ENCODE peak calls at places on chromosomes 13 and 19, in nine cellular contexts. P is activated T-cell treated with anti-CD3 and anti-CD28 coated beads, Interleukin-2, amount 50 U/mL, for 72 hours; U is stimulated activated CD4-positive, alpha-beta T cell treated with anti-CD3 and anti-CD28 coated beads, Interleukin-15, amount 100 ng/mL, for 1 hour; V is heart left ventricle; R is colonic mucosa; K is activated effector memory CD4-positive, alpha-beta T cell treated with Interleukin-2 at 50 U/mL for 16 hours; A is stimulated activated CD8-positive, alpha-beta memory T cell treated with anti-CD3 and anti-CD28 coated beads, Interleukin-12 subunit alpha, Interleukin-12 subunit beta, amount 100 ng/mL, for 1 hour; F is left ventricle myocardium inferior; Y is HFFc6. O is an unnamed sample.

GRCh38 chr13:70579941-70580340 is 471.7 kb upstream of the KLHL1 start:
- DNase-seq in A (no peak), R (no peak), Y (no peak), V (no peak), F (no peak), U (no peak), P (no peak), K (no peak), O (no peak)

GRCh38 chr13:35014606-35015005 is 72.5 kb downstream of the NBEA start:
- DNase-seq in Y (no peak), V (no peak), K (no peak), F (no peak), A (no peak), R (no peak), U (no peak), P (no peak), O (no peak)

GRCh38 chr19:39941151-39941550 is 6.7 kb upstream of the FCGBP start:
- DNase-seq in F (no peak), V (no peak), P (no peak), Y (no peak), R (no peak), U (no peak), K (no peak), A (no peak), O (no peak)

GRCh38 chr19:58395220-58395978 is at the start of gene RNF225:
- DNase-seq in A (no peak), P (no peak), R (peak), U (no peak), F (no peak), V (no peak), K (no peak), Y (no peak), O (no peak)

GRCh38 chr19:17951151-17952040 is 15.5 kb upstream of the KCNN1 start:
- DNase-seq in U (no peak), K (no peak), V (no peak), R (no peak), Y (no peak), A (no peak), F (no peak), P (no peak), O (no peak)

GRCh38 chr19:12047868-12048267 is 4.9 kb downstream of the ZNF878 start:
- DNase-seq in V (no peak), Y (no peak), P (no peak), A (no peak), U (no peak), F (no peak), K (no peak), R (no peak), O (no peak)

GRCh38 chr13:110450941-110451340 is 110.6 kb downstream of the RAB20 start:
- DNase-seq in Y (no peak), F (no peak), P (no peak), K (no peak), R (no peak), V (no peak), A (no peak), U (no peak), O (no peak)

GRCh38 chr19:54431255-54431838 is 16.1 kb downstream of the TTYH1 start:
- DNase-seq in V (peak), A (no peak), F (peak), Y (no peak), R (no peak), K (no peak), P (no peak), U (no peak), O (peak)

GRCh38 chr13:85367887-85368286 is 431.3 kb downstream of the SLITRK6 start:
- DNase-seq in U (no peak), V (no peak), R (no peak), K (no peak), Y (no peak), A (no peak), P (no peak), F (no peak), O (no peak)

GRCh38 chr19:57712222-57712621 is 3.2 kb upstream of the ZNF154 start:
- DNase-seq in R (no peak), P (no peak), U (no peak), K (no peak), V (no peak), Y (no peak), F (no peak), A (no peak), O (no peak)

GRCh38 chr13:44969858-44970484 is 19.3 kb downstream of the NUFIP1 start:
- DNase-seq in U (no peak), F (no peak), Y (peak), R (no peak), A (no peak), P (no peak), V (no peak), K (no peak), O (no peak)

GRCh38 chr13:26988059-26988769 is 183.4 kb downstream of the USP12 start:
- DNase-seq in V (no peak), Y (no peak), K (no peak), F (no peak), R (no peak), P (no peak), A (no peak), U (no peak), O (no peak)

GRCh38 chr19:5036733-5037681 is 68.1 kb downstream of the KDM4B start:
- DNase-seq in R (no peak), V (no peak), A (no peak), U (no peak), K (no peak), Y (peak), F (peak), P (no peak), O (peak)

GRCh38 chr13:101627556-101627943 is 175.1 kb downstream of the ITGBL1 start:
- DNase-seq in A (no peak), Y (no peak), R (no peak), V (no peak), U (no peak), P (no peak), F (no peak), K (no peak), O (no peak)

GRCh38 chr19:51799311-51799997 is 4.5 kb downstream of the FPR3 start:
- DNase-seq in U (no peak), V (peak), A (no peak), K (no peak), R (peak), P (no peak), Y (peak), F (peak), O (peak)

GRCh38 chr19:10193666-10194499 is 870 bp downstream of the DNMT1 start:
- DNase-seq in K (no peak), R (peak), A (peak), V (peak), U (peak), Y (peak), F (no peak), P (no peak), O (no peak)